ENCODE peak calls at places on chromosomes 16 and 17, in eight cellular contexts. W, Q, T, J, I, F, K and H are unnamed samples.

GRCh38 chr16:31472559-31473203 is 729 bp downstream of the TGFB1I1 start:
- DNase-seq in W (peak), Q (no peak), T (peak), J (peak), I (peak), F (no peak), K (peak), H (peak)

GRCh38 chr17:29726721-29727252 is 104.1 kb upstream of the CORO6 start:
- DNase-seq in W (no peak), Q (no peak), T (no peak), J (peak), I (no peak), F (no peak), K (no peak), H (no peak)

GRCh38 chr16:85392756-85393673 is 220.1 kb upstream of the GSE1 start:
- DNase-seq in W (no peak), Q (no peak), T (peak), J (no peak), I (peak), F (no peak), K (no peak), H (no peak)

GRCh38 chr17:73165616-73166404 is 1.0 kb downstream of the SSTR2 start:
- DNase-seq in W (no peak), Q (no peak), T (no peak), J (no peak), I (no peak), F (no peak), K (peak), H (peak)

GRCh38 chr16:6562985-6563384 is 769.7 kb upstream of the RBFOX1 start:
- DNase-seq in W (no peak), Q (no peak), T (no peak), J (no peak), I (no peak), F (no peak), K (no peak), H (no peak)

GRCh38 chr17:27563532-27563931 is 67.5 kb upstream of the LGALS9 start:
- DNase-seq in W (no peak), Q (no peak), T (no peak), J (no peak), I (no peak), F (no peak), K (no peak), H (no peak)

GRCh38 chr16:17885659-17886200 is 415.0 kb upstream of the XYLT1 start:
- DNase-seq in W (no peak), Q (no peak), T (no peak), J (no peak), I (no peak), F (no peak), K (no peak), H (no peak)

GRCh38 chr17:11668633-11669032 is 70.4 kb downstream of the DNAH9 start:
- DNase-seq in W (no peak), Q (no peak), T (no peak), J (no peak), I (no peak), F (no peak), K (no peak), H (no peak)

GRCh38 chr17:50785942-50786570 is 18.7 kb upstream of the ANKRD40CL start:
- DNase-seq in W (peak), Q (no peak), T (no peak), J (no peak), I (no peak), F (no peak), K (no peak), H (no peak)

GRCh38 chr16:63361032-63361624 is 1324.9 kb upstream of the CDH8 start:
- DNase-seq in W (no peak), Q (no peak), T (no peak), J (peak), I (no peak), F (no peak), K (peak), H (peak)

GRCh38 chr16:28477311-28477920 is 5.3 kb upstream of the NPIPB7 start:
- DNase-seq in W (no peak), Q (no peak), T (peak), J (no peak), I (no peak), F (no peak), K (no peak), H (no peak)

GRCh38 chr17:75661531-75661930 is 5.4 kb downstream of the RECQL5 start:
- DNase-seq in W (no peak), Q (no peak), T (no peak), J (no peak), I (no peak), F (no peak), K (no peak), H (no peak)

GRCh38 chr17:64572682-64573154 is 65.9 kb downstream of the CEP95 start:
- DNase-seq in W (no peak), Q (no peak), T (no peak), J (peak), I (no peak), F (no peak), K (no peak), H (no peak)

GRCh38 chr17:72376486-72377345 is 255.9 kb downstream of the SOX9 start:
- DNase-seq in W (no peak), Q (no peak), T (no peak), J (peak), I (no peak), F (no peak), K (no peak), H (peak)

GRCh38 chr17:18860161-18860972 is 2.4 kb downstream of the PRPSAP2 start:
- DNase-seq in W (no peak), Q (no peak), T (no peak), J (peak), I (no peak), F (no peak), K (no peak), H (no peak)

GRCh38 chr16:58022601-58023371 is 2.8 kb upstream of the MMP15 start:
- DNase-seq in W (peak), Q (no peak), T (peak), J (peak), I (no peak), F (no peak), K (peak), H (no peak)

GRCh38 chr16:3461120-3461519 is 17.6 kb downstream of the NAA60 start:
- DNase-seq in W (no peak), Q (no peak), T (no peak), J (no peak), I (no peak), F (peak), K (no peak), H (no peak)